ENCODE peak calls at places on chromosomes 12 and 14, in six cellular contexts. Y is IMR-90, O is fibroblast of pulmonary artery, R is brain microvascular endothelial cell, P is lung, N is dorsolateral prefrontal cortex. K is an unnamed sample.

GRCh38 chr12:49979061-49979586 is 6.4 kb downstream of the AQP6 start:
- DNase-seq in N (no peak), Y (no peak), R (no peak), P (no peak), O (no peak), K (no peak)

GRCh38 chr12:95674088-95674595 is 116.4 kb downstream of the NTN4 start:
- DNase-seq in R (no peak), Y (no peak), N (no peak), O (no peak), P (no peak), K (no peak)

GRCh38 chr12:132084681-132085635 is 59.2 kb downstream of the DDX51 start:
- DNase-seq in R (no peak), N (no peak), O (peak; percentile 52), Y (peak; percentile 33), P (peak; percentile 75), K (peak; percentile 66)

GRCh38 chr12:96425973-96426372 is 25.7 kb upstream of the CDK17 start:
- DNase-seq in P (no peak), Y (peak; percentile 83), R (no peak), N (no peak), O (peak; percentile 79), K (peak; percentile 83)

GRCh38 chr12:123050331-123050809 is 69.9 kb downstream of the ARL6IP4 start:
- DNase-seq in Y (peak; percentile 75), O (peak; percentile 36), R (peak; percentile 51), P (no peak), N (no peak), K (peak; percentile 44)

GRCh38 chr12:4526923-4527546 is 11.7 kb upstream of the RAD51AP1 start:
- DNase-seq in N (no peak), R (no peak), P (no peak), O (peak; percentile 39), Y (peak; percentile 16), K (peak; percentile 35)

GRCh38 chr12:78963439-78964222 is 99.1 kb downstream of the SYT1 start:
- DNase-seq in P (no peak), R (peak; percentile 53), N (no peak), Y (peak; percentile 61), O (peak; percentile 24), K (peak; percentile 46)

GRCh38 chr14:82270286-82270685 is 736.6 kb upstream of the SEL1L start:
- DNase-seq in N (no peak), R (no peak), Y (no peak), O (no peak), P (no peak), K (no peak)

GRCh38 chr12:24948816-24949722 is at the start of gene BCAT1:
- DNase-seq in P (peak; percentile 76), O (peak; percentile 85), R (peak; percentile 85), Y (peak; percentile 88), N (peak; percentile 66), K (peak; percentile 90)

GRCh38 chr12:131536337-131536736 is 174.6 kb upstream of the SFSWAP start:
- DNase-seq in R (no peak), P (no peak), Y (no peak), O (no peak), N (no peak), K (no peak)

GRCh38 chr12:29148065-29148957 is 767 bp upstream of the FAR2 start:
- DNase-seq in R (peak; percentile 23), O (peak; percentile 36), N (peak; percentile 61), P (peak; percentile 31), Y (no peak), K (peak; percentile 40)

GRCh38 chr14:99644723-99645544 is at the start of gene HHIPL1:
- DNase-seq in Y (peak; percentile 17), O (peak; percentile 50), N (no peak), P (no peak), R (no peak), K (peak; percentile 46)

GRCh38 chr12:22101749-22102243 is 55.8 kb downstream of the CMAS start:
- DNase-seq in N (peak; percentile 73), O (peak; percentile 81), P (peak; percentile 47), Y (peak; percentile 89), R (peak; percentile 74), K (peak; percentile 71)

GRCh38 chr14:33951183-33951840 is 438 bp upstream of the EGLN3 start:
- DNase-seq in O (no peak), P (no peak), N (no peak), R (no peak), Y (no peak), K (no peak)

GRCh38 chr14:104673481-104673880 is 15.9 kb upstream of the INF2 start:
- DNase-seq in Y (no peak), O (no peak), R (no peak), P (no peak), N (no peak), K (no peak)

GRCh38 chr12:23950775-23951391 is 1.4 kb upstream of the SOX5 start:
- DNase-seq in Y (peak; percentile 17), O (peak; percentile 11), N (peak; percentile 42), P (no peak), R (peak; percentile 21), K (peak; percentile 16)

GRCh38 chr12:66837311-66837627 is 158.4 kb upstream of the GRIP1 start:
- DNase-seq in N (no peak), Y (no peak), R (no peak), O (no peak), P (no peak), K (no peak)

GRCh38 chr14:77036484-77037337 is 8.2 kb upstream of the IRF2BPL start:
- DNase-seq in O (no peak), N (no peak), Y (no peak), P (no peak), R (no peak), K (no peak)

GRCh38 chr12:112961074-112961473 is 17.2 kb upstream of the OAS2 start:
- DNase-seq in P (no peak), N (no peak), R (no peak), Y (no peak), O (no peak), K (no peak)

GRCh38 chr14:32265584-32265983 is 62.5 kb upstream of the RNU6-8 start:
- DNase-seq in N (no peak), P (no peak), O (no peak), R (no peak), Y (no peak), K (no peak)

GRCh38 chr12:52007982-52008510 is 1.3 kb downstream of the TAMALIN start:
- DNase-seq in P (no peak), Y (no peak), N (no peak), R (no peak), O (no peak), K (no peak)

GRCh38 chr12:52005903-52006703 is 643 bp upstream of the TAMALIN start:
- DNase-seq in N (peak; percentile 80), O (no peak), Y (no peak), R (no peak), P (peak; percentile 65), K (no peak)

GRCh38 chr12:52009081-52009751 is 2.5 kb downstream of the TAMALIN start:
- DNase-seq in N (no peak), P (no peak), Y (no peak), O (no peak), R (no peak), K (no peak)

GRCh38 chr12:52006726-52007157 is at the start of gene TAMALIN:
- DNase-seq in Y (peak; percentile 53), N (peak; percentile 82), P (peak; percentile 55), O (peak; percentile 77), R (no peak), K (peak; percentile 74)

GRCh38 chr12:52007158-52007921 is 594 bp downstream of the TAMALIN start:
- DNase-seq in N (no peak), O (peak; percentile 45), Y (no peak), P (no peak), R (no peak), K (peak; percentile 31)
- H3K4me3 ChIP-seq in N (peak overlapping the region; percentile 73), O (peak overlapping the region; percentile 86), Y (peak overlapping the region; percentile 59), P (peak overlapping the region; percentile 83), R (peak overlapping the region; percentile 64), K (peak overlapping the region; percentile 78)

GRCh38 chr12:85423947-85424346 is 143.9 kb downstream of the ALX1 start:
- DNase-seq in N (no peak), P (no peak), R (no peak), Y (no peak), O (no peak), K (no peak)

GRCh38 chr12:85425349-85425612 is 145.3 kb downstream of the ALX1 start:
- DNase-seq in P (no peak), R (no peak), Y (no peak), O (no peak), N (no peak), K (no peak)

GRCh38 chr12:85422766-85423165 is 142.7 kb downstream of the ALX1 start:
- DNase-seq in O (no peak), N (no peak), R (no peak), Y (no peak), P (no peak), K (no peak)

GRCh38 chr12:85425926-85426325 is 145.9 kb downstream of the ALX1 start:
- DNase-seq in N (no peak), O (no peak), P (no peak), Y (no peak), R (no peak), K (no peak)

DNA sequence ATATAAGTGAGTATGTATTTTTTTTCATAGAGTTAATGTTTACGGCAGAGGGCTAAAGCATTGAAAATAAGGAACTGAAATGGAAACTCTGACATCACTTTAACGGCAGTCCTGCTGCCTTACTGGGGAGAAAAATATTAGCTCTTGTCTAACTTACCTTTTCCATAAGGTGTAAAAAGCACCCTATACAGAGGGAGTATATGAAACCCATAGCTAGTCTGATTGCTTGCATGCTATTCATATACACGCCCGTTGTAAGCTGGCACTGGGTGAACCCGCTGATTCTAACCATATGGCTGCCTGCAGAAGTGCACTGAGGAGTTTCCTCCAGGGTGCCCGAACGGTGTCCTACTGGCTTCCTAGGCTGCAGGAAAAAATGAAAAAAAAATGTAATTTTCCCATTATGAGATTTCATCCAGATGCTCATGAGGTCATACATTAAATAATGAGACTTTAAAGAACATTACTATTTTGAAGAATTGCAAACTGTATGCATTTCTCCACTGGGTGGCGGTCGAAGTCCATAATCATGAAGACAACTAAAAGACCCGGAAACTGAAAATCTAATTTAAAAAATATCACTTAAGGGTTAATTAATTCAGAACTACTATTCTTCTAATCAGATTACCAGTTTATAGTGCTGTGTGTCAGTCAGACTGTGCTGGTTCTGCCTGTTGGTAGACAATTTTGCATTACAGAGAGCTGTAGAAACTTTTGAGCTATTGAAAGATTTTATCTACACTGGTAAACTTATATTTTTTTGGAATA is 144.7 kb downstream of the ALX1 start:
- DNase-seq in P (no peak), R (peak; percentile 41), Y (peak; percentile 2), O (peak; percentile 50), N (no peak), K (peak; percentile 63)
- H3K4me3 ChIP-seq in P (no peak overlapping the region), R (no peak overlapping the region), Y (no peak overlapping the region), O (no peak overlapping the region), N (no peak overlapping the region), K (no peak overlapping the region)

DNA sequence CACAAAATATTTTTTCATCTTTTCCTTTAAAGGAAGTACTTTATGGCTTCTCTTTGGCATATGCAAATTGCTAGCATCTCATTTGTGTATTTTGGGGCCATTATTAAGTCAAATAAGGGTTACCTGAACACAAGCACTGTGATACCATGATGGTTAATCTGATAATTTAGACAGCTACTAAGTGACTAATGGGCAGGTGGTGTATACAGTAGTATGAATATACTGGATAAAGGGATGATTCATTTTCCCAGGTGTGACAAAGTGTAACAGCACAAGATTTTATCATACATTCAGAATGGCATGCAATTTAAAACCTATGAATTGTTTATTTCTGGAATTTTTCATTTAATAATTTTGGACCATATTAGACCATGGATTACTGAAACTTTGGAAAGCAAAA is 27.2 kb upstream of the ANO4 start:
- DNase-seq in O (no peak), Y (no peak), N (no peak), P (no peak), R (no peak), K (no peak)
- H3K4me3 ChIP-seq in O (no peak overlapping the region), Y (no peak overlapping the region), N (no peak overlapping the region), P (no peak overlapping the region), R (no peak overlapping the region), K (no peak overlapping the region)

GRCh38 chr14:55798400-55798799 is 218.4 kb downstream of the KTN1 start:
- DNase-seq in Y (no peak), R (no peak), P (no peak), O (no peak), N (no peak), K (no peak)
- H3K4me3 ChIP-seq in Y (no peak overlapping the region), R (no peak overlapping the region), P (no peak overlapping the region), O (no peak overlapping the region), N (no peak overlapping the region), K (no peak overlapping the region)